ENCODE peak calls at places on chromosomes 5 and 9, in seven cellular contexts. A is Caki2; Q is stimulated activated naive B cell treated with anti-CD40 and anti-IgM and Interleukin-4, amounts not matched to agents 10 μg/mL and 1 μg/mL and 100 μg/mL, for 72 hours; C is T-helper 2 cell; J is progenitor cell of endocrine pancreas; E is pulmonary artery endothelial cell; M is astrocyte of the spinal cord. P is an unnamed sample.

GRCh38 chr5:135999396-136000139 is 29.2 kb upstream of the TGFBI start:
- DNase-seq in Q (no peak), M (peak), C (no peak), J (no peak), A (no peak), E (no peak), P (no peak)

GRCh38 chr9:124593080-124594058 is 86.2 kb upstream of the NR5A1 start:
- DNase-seq in E (no peak), M (no peak), C (no peak), A (no peak), J (peak), Q (no peak), P (no peak)

GRCh38 chr9:38281196-38281595 is 111.3 kb upstream of the ALDH1B1 start:
- DNase-seq in E (no peak), Q (no peak), C (no peak), J (no peak), M (no peak), A (no peak), P (no peak)

GRCh38 chr9:5800969-5801738 is 31.8 kb downstream of the ERMP1 start:
- DNase-seq in A (peak), E (no peak), M (no peak), Q (no peak), C (no peak), J (no peak), P (no peak)

GRCh38 chr9:35776018-35776417 is 15.4 kb upstream of the NPR2 start:
- DNase-seq in Q (peak), C (no peak), M (no peak), E (no peak), J (no peak), A (peak), P (no peak)

GRCh38 chr5:39068099-39068498 is 6.1 kb downstream of the RICTOR start:
- DNase-seq in M (no peak), Q (no peak), C (no peak), A (no peak), J (no peak), E (no peak), P (no peak)

GRCh38 chr9:116279230-116279629 is 125.6 kb downstream of the PAPPA start:
- DNase-seq in M (peak), C (no peak), E (no peak), Q (no peak), J (no peak), A (no peak), P (no peak)

GRCh38 chr5:53303105-53303504 is 177.3 kb upstream of the FST start:
- DNase-seq in A (no peak), J (no peak), Q (no peak), E (peak), C (no peak), M (peak), P (no peak)

GRCh38 chr9:99140685-99141314 is 35.9 kb downstream of the TGFBR1 start:
- DNase-seq in Q (no peak), E (peak), M (peak), A (peak), J (no peak), C (peak), P (peak)

GRCh38 chr9:98807070-98807810 is at the start of gene GALNT12:
- DNase-seq in C (no peak), E (no peak), A (no peak), Q (peak), J (peak), M (no peak), P (peak)

GRCh38 chr5:175728885-175729828 is 71.3 kb downstream of the HRH2 start:
- DNase-seq in C (no peak), E (no peak), J (peak), A (no peak), M (no peak), Q (no peak), P (no peak)

GRCh38 chr9:72154468-72155281 is 5.4 kb downstream of the GDA start:
- DNase-seq in E (no peak), C (no peak), Q (peak), A (peak), M (no peak), J (no peak), P (peak)

GRCh38 chr5:32027717-32028321 is 146.3 kb downstream of the GOLPH3 start:
- DNase-seq in A (peak), Q (no peak), C (no peak), E (peak), M (peak), J (no peak), P (peak)

GRCh38 chr9:14314424-14314928 is 535 bp upstream of the NFIB start:
- DNase-seq in A (no peak), E (peak), Q (no peak), C (no peak), J (no peak), M (peak), P (peak)

GRCh38 chr9:69894720-69895119 is 74.1 kb downstream of the CFAP95 start:
- DNase-seq in A (no peak), E (no peak), J (no peak), C (no peak), M (no peak), Q (no peak), P (no peak)

GRCh38 chr9:131259432-131259885 is 16.9 kb downstream of the FAM78A start:
- DNase-seq in A (no peak), J (no peak), C (no peak), E (no peak), M (no peak), Q (no peak), P (no peak)

GRCh38 chr9:137379761-137380161 is 43.2 kb downstream of the EXD3 start:
- DNase-seq in E (no peak), C (no peak), J (no peak), M (no peak), Q (no peak), A (no peak), P (no peak)

GRCh38 chr9:89619019-89619418 is 14.2 kb downstream of the GADD45G start:
- DNase-seq in Q (no peak), M (no peak), E (no peak), A (no peak), C (no peak), J (no peak), P (no peak)

GRCh38 chr9:20559236-20559896 is 62.9 kb downstream of the MLLT3 start:
- DNase-seq in C (no peak), J (no peak), M (no peak), A (no peak), E (no peak), Q (no peak), P (peak)

GRCh38 chr5:127967983-127968592 is 115.5 kb upstream of the SLC12A2 start:
- DNase-seq in J (no peak), C (no peak), E (no peak), M (no peak), A (no peak), Q (no peak), P (no peak)

GRCh38 chr9:1460143-1460769 is 410.1 kb downstream of the DMRT2 start:
- DNase-seq in Q (no peak), E (no peak), C (no peak), M (no peak), A (no peak), J (no peak), P (peak)

GRCh38 chr9:128011071-128011817 is 30.5 kb upstream of the EEIG1 start:
- DNase-seq in Q (no peak), C (no peak), M (no peak), E (no peak), J (no peak), A (peak), P (no peak)